ENCODE peak calls at places on chromosomes 11 and 22, in ten cellular contexts. X, R, N, E, B, A, Q, K, W and I are unnamed samples. For H3K4me1, the result is how much of the 10 kb centered on the place peaks cover.

GRCh38 chr22:20644071-20644642 is 129.8 kb upstream of the SERPIND1 start:
- DNase-seq in X (no peak), K (no peak), Q (no peak), R (peak), W (no peak), A (no peak), B (no peak), N (no peak), E (no peak), I (no peak)

GRCh38 chr11:59062602-59063529 is 23.2 kb upstream of the GLYATL1B start:
- DNase-seq in W (no peak), A (no peak), N (peak), Q (no peak), K (no peak), X (peak), B (no peak), E (no peak), R (no peak), I (no peak)

GRCh38 chr22:26892401-26893033 is 235.1 kb downstream of the MIAT start:
- DNase-seq in B (no peak), X (peak), K (no peak), W (peak), N (no peak), R (no peak), Q (no peak), E (peak), A (peak), I (peak)

GRCh38 chr11:47466701-47467250 is 17.8 kb upstream of the RAPSN start:
- DNase-seq in W (peak), N (peak), R (no peak), K (no peak), B (no peak), A (peak), E (peak), X (no peak), Q (no peak), I (peak)

GRCh38 chr11:67045314-67045713 is 11.3 kb upstream of the RHOD start:
- DNase-seq in A (no peak), R (no peak), Q (no peak), E (no peak), K (no peak), N (no peak), B (no peak), W (no peak), X (peak), I (no peak)

GRCh38 chr11:73518195-73518594 is 79.7 kb downstream of the FAM168A start:
- DNase-seq in K (no peak), W (no peak), A (no peak), N (no peak), R (no peak), X (no peak), E (no peak), Q (no peak), B (no peak), I (no peak)

GRCh38 chr11:59186130-59186594 is 14.2 kb downstream of the DTX4 start:
- DNase-seq in K (no peak), E (peak), A (peak), Q (peak), W (no peak), R (no peak), B (peak), N (peak), X (peak), I (no peak)

GRCh38 chr11:41497974-41498373 is 38.5 kb upstream of the LRRC4C start:
- DNase-seq in X (no peak), A (no peak), Q (no peak), K (no peak), R (no peak), W (no peak), N (no peak), B (no peak), E (no peak), I (no peak)

GRCh38 chr11:131397666-131398065 is 27.3 kb downstream of the NTM start:
- DNase-seq in Q (no peak), K (no peak), R (no peak), A (no peak), W (no peak), B (no peak), N (peak), E (no peak), X (no peak), I (no peak)

GRCh38 chr22:23509571-23510302 is 70.4 kb downstream of the IGLL1 start:
- DNase-seq in K (no peak), X (no peak), E (no peak), R (no peak), Q (no peak), A (no peak), B (no peak), N (no peak), W (no peak), I (no peak)

GRCh38 chr11:79182794-79183193 is 258.0 kb downstream of the TENM4 start:
- DNase-seq in E (no peak), W (no peak), R (no peak), N (no peak), K (no peak), A (no peak), X (no peak), Q (no peak), B (no peak), I (no peak)

GRCh38 chr11:46733234-46733633 is 14.2 kb downstream of the F2 start:
- DNase-seq in N (no peak), Q (no peak), B (no peak), E (no peak), W (peak), K (no peak), X (no peak), R (no peak), A (no peak), I (no peak)

GRCh38 chr11:85798361-85798760 is 12.6 kb downstream of the SYTL2 start:
- DNase-seq in W (no peak), A (no peak), X (no peak), E (no peak), B (no peak), K (no peak), R (no peak), Q (no peak), N (no peak), I (no peak)

GRCh38 chr22:38638734-38639133 is 17.5 kb downstream of the FAM227A start:
- DNase-seq in W (no peak), K (no peak), N (no peak), R (no peak), B (peak), E (no peak), Q (peak), A (no peak), X (no peak), I (no peak)

GRCh38 chr11:36431429-36432092 is 78.5 kb downstream of the TRAF6 start:
- DNase-seq in Q (peak), W (peak), X (peak), E (peak), B (peak), K (no peak), N (no peak), A (peak), R (no peak), I (peak)

GRCh38 chr11:6618117-6619020 is 853 bp downstream of the TPP1 start:
- DNase-seq in R (no peak), A (peak), W (peak), N (no peak), Q (peak), B (peak), K (no peak), X (no peak), E (peak), I (peak)

GRCh38 chr11:44342616-44343015 is 32.7 kb upstream of the ALX4 start:
- DNase-seq in X (no peak), A (no peak), E (no peak), N (no peak), K (no peak), Q (no peak), B (no peak), W (no peak), R (no peak), I (no peak)
- H3K4me1 ChIP-seq in X (under half), A (under half), E (under half), N (under half), K (under half), Q (under half), B (under half), W (under half), R (under half), I (under half)

DNA sequence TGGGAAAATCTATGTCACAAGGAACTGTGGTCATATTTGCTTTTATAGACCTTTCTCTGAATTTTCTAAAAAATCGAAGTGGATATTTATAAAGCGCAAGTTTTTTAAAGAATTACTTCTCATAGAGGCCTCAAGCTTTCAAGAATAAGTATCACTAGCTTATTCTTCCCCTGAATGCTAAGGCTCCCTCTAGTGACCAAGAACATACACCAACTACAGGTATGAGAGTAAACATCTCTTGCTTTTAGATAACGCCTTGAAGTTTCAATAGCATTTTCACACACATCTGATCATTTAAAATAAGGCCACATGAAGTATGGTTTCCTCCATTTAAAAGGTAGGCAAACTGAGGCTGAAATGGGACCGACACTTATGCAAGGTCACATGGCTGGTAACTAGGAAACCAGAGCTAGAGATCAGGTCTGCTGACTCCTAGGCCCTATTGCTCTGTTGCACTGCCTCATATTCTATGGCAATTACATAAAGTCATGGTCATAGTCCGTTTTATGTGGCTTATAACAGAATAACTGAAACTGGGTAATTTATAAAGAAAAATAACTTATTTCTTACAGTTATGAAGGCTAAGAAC is 66.5 kb downstream of the CCDC34 start:
- DNase-seq in Q (peak), N (peak), B (peak), R (no peak), W (no peak), E (no peak), K (no peak), X (peak), A (no peak), I (no peak)
- TF ChIP-seq EP300 in Q (no peak), N (no peak), B (no peak), R (no peak), W (no peak), E (no peak), K (no peak), X (no peak), A (no peak), I (no peak)

GRCh38 chr11:68380786-68381622 is 68.6 kb downstream of the LRP5 start:
- DNase-seq in W (peak), E (no peak), Q (no peak), N (no peak), A (no peak), B (no peak), X (peak), K (no peak), R (no peak), I (no peak)
- H3K4me1 ChIP-seq in W (under half), E (half or more), Q (under half), N (under half), A (under half), B (under half), X (under half), K (under half), R (under half), I (under half)

DNA sequence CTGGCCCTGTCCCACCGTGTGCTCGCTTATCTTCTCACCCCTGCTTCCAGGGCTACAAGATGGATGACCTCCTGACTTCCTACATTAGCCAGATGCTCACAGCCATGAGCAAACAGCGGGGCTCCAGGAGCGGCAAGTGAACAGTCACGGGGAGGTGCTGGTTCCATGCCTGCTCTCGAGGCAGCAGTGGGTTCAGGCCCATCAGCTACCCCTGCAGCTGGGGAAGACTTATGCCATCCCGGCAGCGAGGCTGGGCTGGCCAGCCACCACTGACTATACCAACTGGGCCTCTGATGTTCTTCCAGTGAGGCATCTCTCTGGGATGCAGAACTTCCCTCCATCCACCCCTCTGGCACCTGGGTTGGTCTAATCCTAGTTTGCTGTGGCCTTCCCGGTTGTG is 86.5 kb downstream of the MYO7A start:
- DNase-seq in B (no peak), A (no peak), N (no peak), K (no peak), Q (no peak), R (no peak), E (no peak), W (no peak), X (no peak), I (no peak)
- TF ChIP-seq EP300 in B (no peak), A (no peak), N (no peak), K (no peak), Q (no peak), R (no peak), E (no peak), W (no peak), X (no peak), I (no peak)

GRCh38 chr22:30925667-30926066 is 42.9 kb downstream of the MORC2 start:
- DNase-seq in K (no peak), Q (no peak), N (no peak), B (no peak), A (no peak), E (no peak), W (peak), R (no peak), X (no peak), I (no peak)

GRCh38 chr22:30930228-30930627 is 38.3 kb downstream of the MORC2 start:
- DNase-seq in Q (no peak), X (no peak), A (no peak), E (no peak), W (no peak), K (no peak), R (no peak), B (no peak), N (no peak), I (no peak)

GRCh38 chr22:30926706-30927105 is 41.9 kb downstream of the MORC2 start:
- DNase-seq in A (no peak), W (peak), E (no peak), R (no peak), Q (no peak), X (no peak), B (no peak), N (no peak), K (no peak), I (no peak)

GRCh38 chr22:30928401-30928800 is 40.2 kb downstream of the MORC2 start:
- DNase-seq in W (no peak), B (no peak), R (no peak), N (no peak), K (no peak), Q (no peak), X (no peak), A (no peak), E (no peak), I (no peak)

DNA sequence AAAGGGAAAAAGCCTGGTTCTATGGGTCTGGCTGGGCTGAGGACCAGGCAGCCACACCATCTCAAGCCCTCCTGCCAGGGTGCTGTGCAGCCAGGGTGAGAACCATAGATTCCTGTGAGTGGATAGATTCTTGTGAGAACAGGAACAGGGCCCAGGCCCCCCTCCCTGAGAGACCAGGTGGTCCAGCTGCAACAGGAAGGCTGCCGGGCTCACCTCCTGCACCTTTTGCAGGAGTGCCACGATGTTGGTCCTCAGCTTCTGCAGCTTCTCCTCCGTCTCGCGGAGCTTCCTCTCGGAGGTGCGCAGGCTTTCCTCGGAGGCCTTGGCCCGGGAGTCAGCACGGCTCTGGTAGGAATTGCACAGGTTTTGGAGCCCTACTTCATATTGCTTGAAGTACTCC is 40.8 kb downstream of the MORC2 start:
- DNase-seq in N (no peak), B (no peak), R (no peak), X (no peak), K (no peak), W (no peak), E (no peak), Q (no peak), A (no peak), I (no peak)
- H3K4me1 ChIP-seq in N (under half), B (under half), R (under half), X (under half), K (under half), W (under half), E (under half), Q (under half), A (under half), I (under half)

GRCh38 chr11:68371176-68372041 is 59.0 kb downstream of the LRP5 start:
- DNase-seq in W (no peak), X (no peak), E (no peak), K (peak), Q (no peak), B (no peak), N (no peak), R (no peak), A (peak), I (no peak)
- TF ChIP-seq EP300 in W (no peak), X (no peak), E (no peak), K (peak), Q (no peak), B (no peak), N (no peak), R (no peak), A (no peak), I (no peak)

GRCh38 chr22:45602824-45603301 is 68.8 kb upstream of the ATXN10 start:
- DNase-seq in E (no peak), A (no peak), K (no peak), Q (peak), X (peak), R (no peak), B (peak), W (peak), N (peak), I (no peak)

GRCh38 chr22:45602004-45602733 is 69.5 kb upstream of the ATXN10 start:
- DNase-seq in X (no peak), R (no peak), E (no peak), Q (no peak), N (peak), B (no peak), A (no peak), W (peak), K (no peak), I (no peak)

GRCh38 chr22:45599836-45600577 is 71.6 kb upstream of the ATXN10 start:
- DNase-seq in N (no peak), A (peak), R (no peak), B (no peak), W (peak), X (no peak), E (no peak), Q (no peak), K (no peak), I (no peak)

GRCh38 chr22:45598596-45599217 is 72.9 kb upstream of the ATXN10 start:
- DNase-seq in B (no peak), E (no peak), X (no peak), W (peak), R (no peak), A (no peak), K (no peak), Q (no peak), N (peak), I (no peak)

GRCh38 chr22:45600791-45601730 is 70.6 kb upstream of the ATXN10 start:
- DNase-seq in B (no peak), R (no peak), X (no peak), Q (no peak), N (no peak), E (no peak), W (peak), K (no peak), A (no peak), I (no peak)
- H3K4me1 ChIP-seq in B (under half), R (under half), X (half or more), Q (under half), N (under half), E (under half), W (under half), K (under half), A (under half), I (under half)

GRCh38 chr22:22037740-22038139 is 55.2 kb upstream of the TOP3B start:
- DNase-seq in A (no peak), B (peak), N (no peak), K (no peak), X (no peak), E (no peak), R (no peak), Q (peak), W (no peak), I (no peak)
- TF ChIP-seq EP300 in A (no peak), B (no peak), N (no peak), K (no peak), X (no peak), E (no peak), R (no peak), Q (no peak), W (no peak), I (no peak)

DNA sequence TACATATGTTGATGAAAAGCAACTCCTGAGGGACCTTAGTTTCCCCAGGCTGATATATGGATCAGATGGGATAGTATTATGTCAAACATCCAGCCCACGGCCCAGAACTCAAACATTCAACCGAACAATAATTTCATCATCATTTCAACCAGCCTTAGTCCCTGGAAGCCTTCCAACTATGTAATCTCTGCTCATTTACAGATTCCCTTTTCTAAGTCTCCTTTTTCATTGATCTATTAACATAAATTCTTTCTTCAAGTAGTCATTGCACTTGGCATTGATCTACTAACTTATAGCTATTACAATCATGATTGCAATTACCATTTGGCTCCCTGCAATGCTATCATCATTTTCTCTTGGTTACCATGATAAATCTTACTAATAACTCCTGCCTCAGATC is 175.0 kb downstream of the RRAS2 start:
- DNase-seq in N (no peak), X (no peak), B (no peak), Q (no peak), R (no peak), E (no peak), W (no peak), K (no peak), A (no peak), I (no peak)
- H3K4me1 ChIP-seq in N (under half), X (under half), B (under half), Q (under half), R (under half), E (under half), W (under half), K (under half), A (under half), I (under half)